ENCODE peak calls at places on chromosome 16, in ten cellular contexts. A is endothelial cell of umbilical vein, J is IMR-90, O is tibial nerve, G is A549, X is lower leg skin, W is thyroid gland, Y is uterus, F is NB4, T is heart left ventricle. D is an unnamed sample.

GRCh38 chr16:7268182-7268581 is 64.5 kb upstream of the RBFOX1 start:
- DNase-seq in A (no peak), J (no peak), O (peak), G (peak), X (no peak), W (peak), Y (no peak), F (peak), T (no peak), D (peak)

GRCh38 chr16:87956169-87956770 is 5.0 kb downstream of the BANP start:
- DNase-seq in A (peak), J (peak), O (no peak), G (no peak), X (no peak), W (no peak), Y (no peak), F (peak), T (peak), D (no peak)

GRCh38 chr16:79571753-79572544 is 28.6 kb downstream of the MAF start:
- DNase-seq in A (no peak), J (no peak), O (no peak), G (no peak), X (no peak), W (no peak), Y (no peak), F (no peak), T (no peak), D (no peak)

GRCh38 chr16:56011808-56012478 is 136.8 kb upstream of the CES5A start:
- DNase-seq in A (no peak), J (no peak), O (no peak), G (no peak), X (no peak), W (no peak), Y (no peak), F (no peak), T (no peak), D (no peak)

GRCh38 chr16:11632455-11632921 is 35.8 kb upstream of the SNN start:
- DNase-seq in A (peak), J (peak), O (peak), G (no peak), X (no peak), W (no peak), Y (peak), F (no peak), T (peak), D (peak)

GRCh38 chr16:48232459-48233040 is 11.6 kb upstream of the LONP2 start:
- DNase-seq in A (no peak), J (peak), O (no peak), G (no peak), X (no peak), W (no peak), Y (no peak), F (no peak), T (no peak), D (no peak)

GRCh38 chr16:11399261-11399831 is 54.1 kb downstream of the RMI2 start:
- DNase-seq in A (no peak), J (no peak), O (no peak), G (no peak), X (no peak), W (no peak), Y (no peak), F (no peak), T (peak), D (no peak)

GRCh38 chr16:89410794-89411309 is 79.5 kb downstream of the ANKRD11 start:
- DNase-seq in A (peak), J (peak), O (peak), G (no peak), X (peak), W (peak), Y (no peak), F (no peak), T (peak), D (peak)

GRCh38 chr16:10514369-10515055 is 65.9 kb downstream of the EMP2 start:
- DNase-seq in A (peak), J (peak), O (peak), G (peak), X (peak), W (peak), Y (peak), F (peak), T (peak), D (peak)

GRCh38 chr16:77789646-77790370 is 1.4 kb downstream of the VAT1L start:
- DNase-seq in A (no peak), J (no peak), O (no peak), G (no peak), X (no peak), W (no peak), Y (no peak), F (no peak), T (no peak), D (no peak)

GRCh38 chr16:57186630-57187507 is 740 bp downstream of the RSPRY1 start:
- DNase-seq in A (peak), J (no peak), O (no peak), G (peak), X (no peak), W (peak), Y (peak), F (peak), T (no peak), D (peak)

GRCh38 chr16:78122774-78123315 is 23.4 kb downstream of the WWOX start:
- DNase-seq in A (peak), J (peak), O (no peak), G (peak), X (no peak), W (peak), Y (no peak), F (peak), T (no peak), D (no peak)

GRCh38 chr16:27762441-27762840 is 212.5 kb downstream of the KATNIP start:
- DNase-seq in A (no peak), J (peak), O (no peak), G (no peak), X (no peak), W (no peak), Y (no peak), F (no peak), T (no peak), D (no peak)

GRCh38 chr16:50196736-50197135 is 43.6 kb downstream of the TENT4B start:
- DNase-seq in A (no peak), J (peak), O (no peak), G (no peak), X (no peak), W (no peak), Y (no peak), F (no peak), T (no peak), D (no peak)

GRCh38 chr16:47008612-47009011 is 35.1 kb upstream of the DNAJA2 start:
- DNase-seq in A (no peak), J (no peak), O (no peak), G (no peak), X (no peak), W (no peak), Y (no peak), F (no peak), T (no peak), D (no peak)

GRCh38 chr16:49756971-49757743 is 98.8 kb downstream of the ZNF423 start:
- DNase-seq in A (peak), J (no peak), O (no peak), G (no peak), X (no peak), W (no peak), Y (no peak), F (no peak), T (no peak), D (no peak)

GRCh38 chr16:55832788-55833583 is at the start of gene CES1:
- DNase-seq in A (no peak), J (no peak), O (peak), G (peak), X (peak), W (peak), Y (no peak), F (peak), T (peak), D (peak)

GRCh38 chr16:81562926-81563325 is 118.3 kb downstream of the CMIP start:
- DNase-seq in A (no peak), J (no peak), O (no peak), G (no peak), X (no peak), W (no peak), Y (no peak), F (no peak), T (peak), D (no peak)

GRCh38 chr16:82694239-82694874 is 67.6 kb downstream of the CDH13 start:
- DNase-seq in A (no peak), J (peak), O (no peak), G (no peak), X (no peak), W (no peak), Y (no peak), F (no peak), T (no peak), D (no peak)

GRCh38 chr16:26019406-26019805 is 327.6 kb downstream of the HS3ST4 start:
- DNase-seq in A (no peak), J (no peak), O (no peak), G (no peak), X (no peak), W (no peak), Y (no peak), F (no peak), T (no peak), D (no peak)

GRCh38 chr16:50394215-50394802 is 25.5 kb upstream of the BRD7 start:
- DNase-seq in A (no peak), J (no peak), O (no peak), G (no peak), X (peak), W (no peak), Y (no peak), F (no peak), T (no peak), D (no peak)

GRCh38 chr16:10202650-10203049 is 20.4 kb upstream of the GRIN2A start:
- DNase-seq in A (no peak), J (no peak), O (no peak), G (no peak), X (no peak), W (no peak), Y (no peak), F (no peak), T (no peak), D (no peak)

GRCh38 chr16:12819126-12820117 is 15.7 kb upstream of the CPPED1 start:
- DNase-seq in A (peak), J (peak), O (peak), G (peak), X (no peak), W (peak), Y (peak), F (peak), T (peak), D (peak)

GRCh38 chr16:67247698-67248400 is 568 bp upstream of the FHOD1 start:
- DNase-seq in A (no peak), J (no peak), O (no peak), G (no peak), X (no peak), W (no peak), Y (no peak), F (no peak), T (no peak), D (no peak)
- TF ChIP-seq POLR2A in A (peak), J (no peak), O (no peak), G (no peak), X (no peak), W (no peak), Y (no peak), F (no peak), T (no peak), D (no peak)

GRCh38 chr16:30005341-30006094 is 5.3 kb downstream of the DOC2A start:
- DNase-seq in A (peak), J (peak), O (no peak), G (peak), X (no peak), W (peak), Y (no peak), F (peak), T (no peak), D (peak)

GRCh38 chr16:30006659-30007377 is 4.0 kb downstream of the DOC2A start:
- DNase-seq in A (no peak), J (no peak), O (no peak), G (no peak), X (no peak), W (no peak), Y (no peak), F (no peak), T (no peak), D (no peak)

GRCh38 chr16:30007378-30007895 is 3.4 kb downstream of the DOC2A start:
- DNase-seq in A (no peak), J (no peak), O (no peak), G (no peak), X (no peak), W (no peak), Y (no peak), F (no peak), T (no peak), D (no peak)

GRCh38 chr16:30004811-30005242 is 6.0 kb downstream of the DOC2A start:
- DNase-seq in A (no peak), J (no peak), O (no peak), G (no peak), X (no peak), W (no peak), Y (no peak), F (no peak), T (no peak), D (no peak)

GRCh38 chr16:30006095-30006473 is 4.7 kb downstream of the DOC2A start:
- DNase-seq in A (no peak), J (no peak), O (no peak), G (no peak), X (no peak), W (no peak), Y (no peak), F (no peak), T (no peak), D (no peak)
- TF ChIP-seq POLR2A in A (no peak), J (no peak), O (no peak), G (no peak), X (no peak), W (no peak), Y (no peak), F (no peak), T (no peak), D (no peak)

GRCh38 chr16:23071202-23072083 is 77.8 kb downstream of the USP31 start:
- DNase-seq in A (peak), J (peak), O (no peak), G (no peak), X (no peak), W (no peak), Y (no peak), F (no peak), T (no peak), D (no peak)
- TF ChIP-seq POLR2A in A (no peak), J (no peak), O (no peak), G (no peak), X (no peak), W (no peak), Y (no peak), F (no peak), T (no peak), D (no peak)

GRCh38 chr16:3689731-3690130 is 27.6 kb downstream of the TRAP1 start:
- DNase-seq in A (no peak), J (no peak), O (no peak), G (no peak), X (no peak), W (no peak), Y (no peak), F (no peak), T (no peak), D (no peak)

GRCh38 chr16:3691778-3692177 is 25.5 kb downstream of the TRAP1 start:
- DNase-seq in A (no peak), J (no peak), O (no peak), G (no peak), X (no peak), W (no peak), Y (no peak), F (no peak), T (no peak), D (no peak)

GRCh38 chr16:3687792-3688191 is 29.5 kb downstream of the TRAP1 start:
- DNase-seq in A (no peak), J (no peak), O (no peak), G (no peak), X (no peak), W (no peak), Y (no peak), F (no peak), T (no peak), D (no peak)

GRCh38 chr16:3690991-3691720 is 26.2 kb downstream of the TRAP1 start:
- DNase-seq in A (no peak), J (no peak), O (peak), G (peak), X (peak), W (no peak), Y (peak), F (no peak), T (no peak), D (no peak)

GRCh38 chr16:3690470-3690918 is 26.8 kb downstream of the TRAP1 start:
- DNase-seq in A (peak), J (peak), O (peak), G (peak), X (peak), W (peak), Y (peak), F (peak), T (peak), D (peak)
- TF ChIP-seq POLR2A in A (no peak), J (no peak), O (no peak), G (no peak), X (no peak), W (no peak), Y (peak), F (no peak), T (no peak), D (peak)

DNA sequence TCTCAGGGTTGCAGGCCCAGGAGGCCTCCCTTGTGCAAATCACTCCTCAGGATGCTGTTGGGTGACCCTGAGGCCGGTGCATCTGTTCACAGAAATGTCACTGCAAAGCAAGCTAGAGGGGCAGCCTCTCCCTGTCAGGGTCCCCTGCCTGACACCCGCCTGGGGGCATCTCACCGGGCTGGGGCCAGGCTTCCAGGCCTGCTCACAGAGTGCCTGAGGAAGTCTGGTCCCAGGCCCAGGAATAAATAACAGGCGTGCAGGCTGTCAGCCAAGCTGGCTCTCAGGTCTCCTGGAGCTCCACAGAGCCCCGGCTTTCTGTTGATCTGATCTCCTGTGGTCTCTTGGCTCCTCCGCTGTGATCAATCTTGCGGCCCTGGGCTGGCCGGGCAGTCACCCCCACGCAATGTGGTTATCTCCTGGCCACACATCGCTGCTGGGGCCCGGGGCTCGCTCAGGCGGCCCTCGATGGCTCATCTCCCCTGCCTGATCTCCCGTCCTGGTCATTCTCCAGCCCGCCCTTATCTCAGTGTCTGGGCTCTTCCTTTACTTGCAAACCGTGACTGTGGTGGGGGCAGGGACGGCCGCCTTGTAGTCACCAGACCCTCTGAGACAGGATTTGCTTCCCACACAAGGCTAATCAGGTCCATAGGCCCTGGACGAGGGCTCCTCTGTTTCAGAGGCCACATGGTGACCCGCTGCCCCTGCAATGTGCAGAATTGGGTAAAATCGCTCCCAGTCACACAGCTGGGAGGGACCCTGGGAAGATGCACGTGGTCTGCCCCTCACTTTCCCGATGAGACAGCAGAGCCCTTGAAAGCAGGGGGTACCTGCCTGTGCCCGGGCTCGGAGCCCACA is 231.2 kb upstream of the GSE1 start:
- DNase-seq in A (peak), J (peak), O (no peak), G (no peak), X (no peak), W (no peak), Y (no peak), F (peak), T (no peak), D (no peak)
- TF ChIP-seq POLR2A in A (no peak), J (no peak), O (no peak), G (no peak), X (no peak), W (no peak), Y (no peak), F (no peak), T (no peak), D (no peak)

GRCh38 chr16:72060405-72060804 is 2.6 kb upstream of the HPR start:
- DNase-seq in A (no peak), J (no peak), O (no peak), G (no peak), X (no peak), W (no peak), Y (no peak), F (no peak), T (no peak), D (no peak)

GRCh38 chr16:72068930-72069329 is 5.9 kb downstream of the HPR start:
- DNase-seq in A (no peak), J (peak), O (no peak), G (no peak), X (no peak), W (no peak), Y (no peak), F (no peak), T (no peak), D (no peak)

GRCh38 chr16:72066747-72067146 is 3.7 kb downstream of the HPR start:
- DNase-seq in A (peak), J (peak), O (no peak), G (peak), X (no peak), W (no peak), Y (no peak), F (peak), T (no peak), D (peak)

GRCh38 chr16:72061564-72061963 is 1.5 kb upstream of the HPR start:
- DNase-seq in A (no peak), J (no peak), O (no peak), G (no peak), X (no peak), W (no peak), Y (no peak), F (no peak), T (no peak), D (no peak)

GRCh38 chr16:72064361-72064894 is 1.4 kb downstream of the HPR start:
- DNase-seq in A (no peak), J (no peak), O (no peak), G (no peak), X (no peak), W (no peak), Y (no peak), F (no peak), T (no peak), D (no peak)
- TF ChIP-seq POLR2A in A (no peak), J (no peak), O (no peak), G (no peak), X (no peak), W (no peak), Y (no peak), F (no peak), T (no peak), D (no peak)

GRCh38 chr16:96935-97381 is 18.9 kb downstream of the MPG start:
- DNase-seq in A (peak), J (peak), O (peak), G (peak), X (peak), W (peak), Y (peak), F (peak), T (peak), D (peak)
- TF ChIP-seq POLR2A in A (peak), J (peak), O (no peak), G (no peak), X (no peak), W (no peak), Y (no peak), F (no peak), T (no peak), D (no peak)

DNA sequence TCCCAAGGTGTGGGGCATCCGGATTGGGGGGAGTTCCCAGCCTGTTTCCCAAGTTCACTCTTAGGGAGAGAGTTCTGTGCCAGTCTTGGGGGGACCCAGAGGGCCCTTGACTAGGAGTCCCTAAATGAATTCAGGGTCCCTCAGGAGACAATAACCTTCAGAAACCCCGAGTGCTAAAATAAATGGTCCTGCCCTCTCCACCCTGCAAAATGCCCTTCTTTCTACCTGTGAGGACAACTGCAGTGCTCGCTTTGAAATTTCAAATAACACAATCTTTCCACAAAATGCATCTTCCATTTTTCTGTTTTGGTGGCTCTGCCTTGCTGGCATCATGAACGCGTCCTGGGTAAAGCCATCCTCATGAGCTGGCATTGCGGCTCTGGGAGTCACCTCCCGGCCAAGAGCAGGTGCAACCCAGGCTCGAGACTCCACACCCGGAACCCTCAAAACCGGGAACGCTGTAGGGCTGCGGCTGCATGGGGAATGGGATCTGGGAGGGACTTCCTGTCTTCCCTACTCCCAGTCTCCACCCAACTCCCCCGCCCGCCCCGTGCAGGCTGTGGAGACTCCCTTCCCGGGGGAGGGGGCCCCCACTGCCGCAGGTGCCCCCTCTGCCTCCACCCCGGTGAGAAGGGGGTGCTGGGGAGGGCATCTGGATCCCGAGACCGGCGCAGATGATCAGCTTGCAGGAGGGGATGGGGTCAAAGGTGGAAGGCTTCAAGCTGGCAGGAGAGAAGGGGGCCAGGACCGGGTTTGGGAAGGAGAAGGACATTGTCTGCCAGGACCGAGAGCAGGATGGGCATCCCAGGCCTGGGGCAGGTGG is at the start of gene ZNF205:
- DNase-seq in A (peak), J (peak), O (peak), G (peak), X (peak), W (peak), Y (peak), F (no peak), T (peak), D (peak)
- TF ChIP-seq POLR2A in A (peak), J (no peak), O (no peak), G (peak), X (no peak), W (no peak), Y (no peak), F (no peak), T (no peak), D (peak)